ENCODE peak calls at places on chromosomes 7 and 10, in five cellular contexts. P is IMR-90, F is fibroblast of lung, L is PC-9, C is HCT116. Z is an unnamed sample.
A peak's percentile ranks its signal among the peaks of the same experiment; 100 is the strongest.

GRCh38 chr10:116082211-116082610 is 190.8 kb downstream of the GFRA1 start:
- DNase-seq in P (peak; percentile 2), F (no peak), L (no peak), C (no peak), Z (no peak)

GRCh38 chr10:117005454-117006055 is 568 bp upstream of the SHTN1 start:
- DNase-seq in P (no peak), F (no peak), L (peak; percentile 24), C (peak; percentile 54), Z (no peak)

GRCh38 chr10:120387326-120387725 is 69.7 kb upstream of the PLPP4 start:
- DNase-seq in P (no peak), F (no peak), C (no peak), L (no peak), Z (no peak)

GRCh38 chr10:62511656-62512055 is 137.5 kb downstream of the ZNF365 start:
- DNase-seq in L (no peak), F (no peak), C (no peak), P (no peak), Z (no peak)

GRCh38 chr7:34759477-34760125 is 101.6 kb downstream of the NPSR1 start:
- DNase-seq in C (peak; percentile 48), L (no peak), P (peak; percentile 45), F (peak; percentile 54), Z (peak; percentile 42)

GRCh38 chr10:16483241-16483917 is 38.3 kb downstream of the C1QL3 start:
- DNase-seq in F (no peak), L (no peak), P (no peak), C (no peak), Z (no peak)

GRCh38 chr7:42250411-42250810 is 13.4 kb upstream of the GLI3 start:
- DNase-seq in L (no peak), C (no peak), F (no peak), P (no peak), Z (no peak)

GRCh38 chr7:5528071-5528814 is 104.6 kb upstream of the TNRC18 start:
- DNase-seq in F (peak; percentile 51), C (no peak), L (peak; percentile 31), P (peak; percentile 36), Z (peak; percentile 9)

GRCh38 chr7:2954433-2954853 is 89.2 kb downstream of the CARD11 start:
- DNase-seq in L (no peak), F (no peak), P (no peak), C (no peak), Z (no peak)

GRCh38 chr7:18491871-18492270 is 3.7 kb upstream of the HDAC9 start:
- DNase-seq in P (no peak), F (no peak), C (no peak), L (no peak), Z (no peak)

GRCh38 chr10:114551310-114551972 is 106.6 kb downstream of the ABLIM1 start:
- DNase-seq in P (peak; percentile 14), C (no peak), L (no peak), F (peak; percentile 43), Z (no peak)

GRCh38 chr10:97549587-97550322 is 22.8 kb upstream of the ANKRD2 start:
- DNase-seq in L (no peak), C (no peak), F (no peak), P (no peak), Z (no peak)

GRCh38 chr10:22825841-22826240 is 102.0 kb upstream of the ARMC3 start:
- DNase-seq in F (no peak), P (no peak), C (peak; percentile 71), L (no peak), Z (no peak)

GRCh38 chr7:25669300-25669781 is 441.1 kb upstream of the NPVF start:
- DNase-seq in F (no peak), P (no peak), C (no peak), L (no peak), Z (no peak)

GRCh38 chr10:88500656-88501055 is 82.5 kb downstream of the RNLS start:
- DNase-seq in C (no peak), F (peak; percentile 79), P (peak; percentile 51), L (no peak), Z (no peak)

GRCh38 chr10:132684164-132684891 is 101.6 kb downstream of the NKX6-2 start:
- DNase-seq in L (no peak), C (no peak), P (peak; percentile 70), F (peak; percentile 39), Z (no peak)

GRCh38 chr7:44141221-44141850 is at the start of gene MYL7:
- DNase-seq in C (no peak), L (no peak), F (no peak), P (no peak), Z (no peak)

GRCh38 chr10:106548832-106549231 is 615.7 kb downstream of the SORCS1 start:
- DNase-seq in F (no peak), C (no peak), P (no peak), L (no peak), Z (no peak)
- H3K4me1 ChIP-seq in F (no peaks in the 10 kb centered on the region), C (no peaks in the 10 kb centered on the region), P (no peaks in the 10 kb centered on the region), L (no peaks in the 10 kb centered on the region), Z (no peaks in the 10 kb centered on the region)

GRCh38 chr10:5135581-5135980 is 41.4 kb downstream of the AKR1C3 start:
- DNase-seq in F (no peak), P (no peak), C (no peak), L (no peak), Z (no peak)
- H3K4me2 ChIP-seq in F (no peak overlapping the region), P (no peak overlapping the region), C (no peak overlapping the region), L (no peak overlapping the region), Z (no peak overlapping the region)

GRCh38 chr10:29976134-29976533 is 83.3 kb downstream of the JCAD start:
- DNase-seq in P (no peak), F (no peak), C (no peak), L (no peak), Z (no peak)

GRCh38 chr10:29970012-29970396 is 89.4 kb downstream of the JCAD start:
- DNase-seq in P (no peak), C (no peak), L (no peak), F (no peak), Z (no peak)

GRCh38 chr10:29970576-29970975 is 88.8 kb downstream of the JCAD start:
- DNase-seq in L (no peak), F (no peak), C (no peak), P (no peak), Z (no peak)

GRCh38 chr10:29977161-29977560 is 82.2 kb downstream of the JCAD start:
- DNase-seq in P (no peak), F (no peak), C (no peak), L (no peak), Z (no peak)

GRCh38 chr10:29974773-29975172 is 84.6 kb downstream of the JCAD start:
- DNase-seq in C (no peak), P (no peak), L (no peak), F (no peak), Z (no peak)
- H3K4me1 ChIP-seq in C (no peaks in the 10 kb centered on the region), P (peaks cover 4% of the 10 kb centered on the region), L (no peaks in the 10 kb centered on the region), F (peaks cover 2% of the 10 kb centered on the region), Z (no peaks in the 10 kb centered on the region)

GRCh38 chr10:7082967-7083366 is 327.9 kb downstream of the SFMBT2 start:
- DNase-seq in C (no peak), L (no peak), P (peak; percentile 12), F (no peak), Z (no peak)
- H3K4me2 ChIP-seq in C (no peak overlapping the region), L (no peak overlapping the region), P (no peak overlapping the region), F (no peak overlapping the region), Z (no peak overlapping the region)

GRCh38 chr10:20330246-20330645 is 514.0 kb downstream of the PLXDC2 start:
- DNase-seq in P (no peak), L (no peak), F (no peak), C (no peak), Z (no peak)

GRCh38 chr10:20334559-20334958 is 518.3 kb downstream of the PLXDC2 start:
- DNase-seq in F (no peak), C (no peak), P (no peak), L (no peak), Z (no peak)
- H3K4me1 ChIP-seq in F (no peaks in the 10 kb centered on the region), C (no peaks in the 10 kb centered on the region), P (no peaks in the 10 kb centered on the region), L (no peaks in the 10 kb centered on the region), Z (no peaks in the 10 kb centered on the region)

GRCh38 chr7:55278321-55278720 is 86.8 kb upstream of the LANCL2 start:
- DNase-seq in C (no peak), F (no peak), P (no peak), L (no peak), Z (no peak)
- H3K4me2 ChIP-seq in C (no peak overlapping the region), F (no peak overlapping the region), P (no peak overlapping the region), L (no peak overlapping the region), Z (no peak overlapping the region)

GRCh38 chr10:71243756-71244637 is 31.6 kb downstream of the UNC5B start:
- DNase-seq in C (no peak), L (peak; percentile 87), P (peak; percentile 28), F (peak; percentile 60), Z (no peak)
- H3K4me1 ChIP-seq in C (peaks cover 46% of the 10 kb centered on the region), L (peaks cover 63% of the 10 kb centered on the region), P (peaks cover 34% of the 10 kb centered on the region), F (peaks cover 25% of the 10 kb centered on the region), Z (no peaks in the 10 kb centered on the region)

GRCh38 chr10:44933922-44934321 is 22.8 kb downstream of the TMEM72 start:
- DNase-seq in L (no peak), F (no peak), P (no peak), C (no peak), Z (no peak)

GRCh38 chr10:44932338-44933116 is 21.4 kb downstream of the TMEM72 start:
- DNase-seq in L (peak; percentile 86), C (peak; percentile 56), P (peak; percentile 81), F (peak; percentile 79), Z (peak; percentile 90)

GRCh38 chr10:44931621-44932337 is 20.6 kb downstream of the TMEM72 start:
- DNase-seq in C (no peak), L (no peak), P (no peak), F (no peak), Z (no peak)

GRCh38 chr10:44933451-44933850 is 22.3 kb downstream of the TMEM72 start:
- DNase-seq in L (no peak), C (no peak), F (no peak), P (no peak), Z (no peak)

GRCh38 chr10:44933117-44933450 is 21.9 kb downstream of the TMEM72 start:
- DNase-seq in F (no peak), P (no peak), L (no peak), C (no peak), Z (no peak)
- H3K4me2 ChIP-seq in F (no peak overlapping the region), P (no peak overlapping the region), L (no peak overlapping the region), C (no peak overlapping the region), Z (no peak overlapping the region)

Z was measured in MM.1S.